ENCODE peak calls at places on chromosome 19, in eight cellular contexts. One of them, this sample, is unnamed.

GRCh38 chr19:4952945-4953344 is 16.0 kb upstream of the KDM4B start:
- DNase-seq in IMR-90: no peak
- DNase-seq in NB4: no peak
- DNase-seq in breast epithelium: no peak
- DNase-seq in body of pancreas: no peak
- DNase-seq in stomach: no peak
- DNase-seq in A549: no peak
- DNase-seq in adrenal gland: no peak
- DNase-seq in this sample: no peak

GRCh38 chr19:39595950-39596349 is 6.4 kb upstream of the LGALS13 start:
- DNase-seq in NB4: no peak
- DNase-seq in adrenal gland: no peak
- DNase-seq in A549: no peak
- DNase-seq in body of pancreas: no peak
- DNase-seq in stomach: no peak
- DNase-seq in breast epithelium: no peak
- DNase-seq in IMR-90: no peak
- DNase-seq in this sample: no peak

GRCh38 chr19:57620673-57621348 is 6.8 kb downstream of the ZNF134 start:
- DNase-seq in body of pancreas: no peak
- DNase-seq in A549: peak; percentile 67
- DNase-seq in NB4: peak; percentile 6
- DNase-seq in breast epithelium: no peak
- DNase-seq in stomach: no peak
- DNase-seq in adrenal gland: no peak
- DNase-seq in IMR-90: peak; percentile 15
- DNase-seq in this sample: no peak

GRCh38 chr19:47142779-47143178 is 12.1 kb downstream of the SAE1 start:
- DNase-seq in body of pancreas: no peak
- DNase-seq in NB4: no peak
- DNase-seq in breast epithelium: no peak
- DNase-seq in stomach: no peak
- DNase-seq in A549: no peak
- DNase-seq in adrenal gland: no peak
- DNase-seq in IMR-90: no peak
- DNase-seq in this sample: no peak

GRCh38 chr19:3285647-3286176 is 61.3 kb downstream of the CELF5 start:
- DNase-seq in body of pancreas: no peak
- DNase-seq in breast epithelium: no peak
- DNase-seq in adrenal gland: no peak
- DNase-seq in stomach: no peak
- DNase-seq in NB4: no peak
- DNase-seq in A549: no peak
- DNase-seq in IMR-90: no peak
- DNase-seq in this sample: no peak

GRCh38 chr19:16042533-16043085 is 33.7 kb upstream of the TPM4 start:
- DNase-seq in adrenal gland: no peak
- DNase-seq in IMR-90: peak; percentile 19
- DNase-seq in NB4: no peak
- DNase-seq in stomach: no peak
- DNase-seq in body of pancreas: no peak
- DNase-seq in A549: no peak
- DNase-seq in breast epithelium: no peak
- DNase-seq in this sample: no peak

GRCh38 chr19:46927106-46927505 is 66.3 kb downstream of the ARHGAP35 start:
- DNase-seq in IMR-90: no peak
- DNase-seq in stomach: no peak
- DNase-seq in A549: no peak
- DNase-seq in NB4: no peak
- DNase-seq in adrenal gland: no peak
- DNase-seq in breast epithelium: no peak
- DNase-seq in body of pancreas: no peak
- DNase-seq in this sample: no peak

GRCh38 chr19:10352764-10353671 is 13.6 kb upstream of the ICAM3 start:
- DNase-seq in A549: no peak
- DNase-seq in stomach: no peak
- DNase-seq in NB4: peak; percentile 70
- DNase-seq in IMR-90: no peak
- DNase-seq in breast epithelium: no peak
- DNase-seq in adrenal gland: peak; percentile 91
- DNase-seq in body of pancreas: peak; percentile 17
- DNase-seq in this sample: peak; percentile 27

DNA sequence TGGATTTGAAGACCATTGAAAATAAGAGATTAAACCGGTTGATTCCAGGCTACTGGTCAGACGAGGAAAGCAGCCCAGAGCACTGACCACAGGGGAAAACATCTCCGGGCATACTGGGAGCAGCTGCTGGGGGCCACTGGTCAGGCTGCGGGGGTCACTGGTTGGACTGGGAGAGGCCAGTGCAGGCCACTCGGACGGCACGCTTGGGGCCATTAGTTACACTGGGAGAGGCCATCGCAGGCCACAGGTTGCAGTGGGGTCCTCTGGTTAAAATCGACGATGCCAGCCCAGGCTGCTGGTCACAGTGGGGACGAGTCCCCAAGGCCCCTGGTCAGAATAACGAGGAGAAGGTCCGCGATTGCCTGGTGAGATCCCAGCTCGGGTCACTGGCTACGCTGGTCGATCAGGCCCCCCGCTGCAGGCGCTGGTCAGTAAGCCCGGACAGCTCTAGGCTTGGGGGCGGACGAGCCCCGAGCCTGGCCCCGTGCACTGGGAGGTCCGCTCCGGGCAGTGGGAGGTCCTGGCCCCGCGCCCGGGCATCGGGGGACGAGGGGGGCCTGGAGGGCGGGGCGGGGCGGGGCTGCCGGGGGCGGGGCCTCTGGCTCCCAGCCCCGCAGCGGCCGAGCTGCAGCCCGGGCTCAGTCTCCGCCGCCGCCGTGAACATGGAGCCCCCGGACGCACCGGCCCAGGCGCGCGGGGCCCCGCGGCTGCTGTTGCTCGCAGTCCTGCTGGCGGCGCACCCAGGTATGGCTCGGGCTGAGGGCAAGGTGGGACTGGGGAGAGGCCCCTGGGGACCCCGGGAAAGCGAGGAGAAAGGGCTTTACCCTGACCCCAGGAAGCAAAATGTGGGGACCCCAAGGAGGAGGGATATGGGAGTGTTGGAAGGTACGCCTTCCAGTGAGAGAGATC is at the start of gene BCAM:
- DNase-seq in stomach: peak; percentile 82
- DNase-seq in body of pancreas: peak; percentile 92
- DNase-seq in A549: peak; percentile 53
- DNase-seq in breast epithelium: peak; percentile 64
- DNase-seq in adrenal gland: peak; percentile 78
- DNase-seq in NB4: no peak
- DNase-seq in IMR-90: peak; percentile 54
- DNase-seq in this sample: peak; percentile 35
- TF ChIP-seq POLR2A in stomach: no peak
- TF ChIP-seq POLR2A in body of pancreas: peak; percentile 73
- TF ChIP-seq POLR2A in A549: peak; percentile 76
- TF ChIP-seq POLR2A in breast epithelium: no peak
- TF ChIP-seq POLR2A in adrenal gland: peak; percentile 36
- TF ChIP-seq POLR2A in NB4: no peak
- TF ChIP-seq POLR2A in IMR-90: no peak
- TF ChIP-seq POLR2A in this sample: peak; percentile 18

GRCh38 chr19:1147934-1148549 is 26.0 kb downstream of the SBNO2 start:
- DNase-seq in stomach: no peak
- DNase-seq in NB4: no peak
- DNase-seq in A549: peak; percentile 56
- DNase-seq in IMR-90: no peak
- DNase-seq in adrenal gland: no peak
- DNase-seq in body of pancreas: no peak
- DNase-seq in breast epithelium: no peak
- DNase-seq in this sample: no peak

GRCh38 chr19:1149259-1150045 is 24.6 kb downstream of the SBNO2 start:
- DNase-seq in body of pancreas: no peak
- DNase-seq in adrenal gland: no peak
- DNase-seq in A549: no peak
- DNase-seq in NB4: no peak
- DNase-seq in stomach: no peak
- DNase-seq in IMR-90: no peak
- DNase-seq in breast epithelium: no peak
- DNase-seq in this sample: no peak

GRCh38 chr19:1151917-1152601 is 22.0 kb downstream of the SBNO2 start:
- DNase-seq in breast epithelium: no peak
- DNase-seq in body of pancreas: no peak
- DNase-seq in NB4: no peak
- DNase-seq in stomach: no peak
- DNase-seq in IMR-90: no peak
- DNase-seq in adrenal gland: no peak
- DNase-seq in A549: no peak
- DNase-seq in this sample: peak; percentile 45

GRCh38 chr19:1151037-1151716 is 22.9 kb downstream of the SBNO2 start:
- DNase-seq in IMR-90: no peak
- DNase-seq in body of pancreas: no peak
- DNase-seq in stomach: no peak
- DNase-seq in A549: peak; percentile 46
- DNase-seq in NB4: no peak
- DNase-seq in breast epithelium: no peak
- DNase-seq in adrenal gland: no peak
- DNase-seq in this sample: no peak

DNA sequence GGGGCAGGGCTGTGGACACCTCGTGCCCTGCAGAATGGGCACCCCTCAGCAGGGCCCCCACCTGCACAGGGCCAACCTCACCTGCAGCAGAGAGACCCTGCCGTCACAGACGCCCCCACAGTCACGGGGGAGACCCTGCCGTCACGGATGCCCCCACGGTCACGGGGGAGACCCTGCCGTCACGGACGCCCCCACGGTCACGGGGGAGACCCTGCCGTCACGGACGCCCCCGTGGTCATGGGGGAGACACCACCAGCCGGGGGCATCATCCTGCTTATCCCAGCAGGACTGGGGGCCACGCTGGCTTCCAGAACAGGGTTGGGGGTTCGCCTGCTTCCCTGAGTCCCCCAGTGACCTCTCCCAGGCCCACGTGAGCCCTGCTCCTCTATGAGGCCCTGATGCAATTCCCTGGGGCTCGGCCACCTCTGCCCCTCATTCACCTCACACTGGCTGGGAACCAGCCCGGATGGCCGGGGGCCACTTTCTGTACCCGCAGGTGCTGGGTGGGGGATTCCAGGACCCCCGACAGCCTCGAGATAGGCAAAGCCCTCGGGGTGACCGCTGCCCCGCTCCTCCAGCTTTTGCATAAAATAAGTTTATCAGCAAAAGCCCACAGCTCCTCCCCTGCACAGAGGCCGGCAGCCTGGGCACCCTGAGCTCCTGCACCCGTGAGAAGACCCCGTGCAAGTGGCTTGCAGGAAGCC is 23.6 kb downstream of the SBNO2 start:
- DNase-seq in IMR-90: no peak
- DNase-seq in body of pancreas: no peak
- DNase-seq in adrenal gland: no peak
- DNase-seq in NB4: no peak
- DNase-seq in breast epithelium: no peak
- DNase-seq in stomach: no peak
- DNase-seq in A549: no peak
- DNase-seq in this sample: no peak
- TF ChIP-seq POLR2A in IMR-90: no peak
- TF ChIP-seq POLR2A in body of pancreas: no peak
- TF ChIP-seq POLR2A in adrenal gland: no peak
- TF ChIP-seq POLR2A in NB4: no peak
- TF ChIP-seq POLR2A in breast epithelium: no peak
- TF ChIP-seq POLR2A in stomach: no peak
- TF ChIP-seq POLR2A in A549: no peak
- TF ChIP-seq POLR2A in this sample: no peak

GRCh38 chr19:17339088-17339741 is 1.9 kb downstream of the GTPBP3 start:
- DNase-seq in breast epithelium: no peak
- DNase-seq in stomach: no peak
- DNase-seq in NB4: no peak
- DNase-seq in adrenal gland: no peak
- DNase-seq in IMR-90: no peak
- DNase-seq in A549: no peak
- DNase-seq in body of pancreas: no peak
- DNase-seq in this sample: no peak

GRCh38 chr19:17335575-17335974 is 920 bp upstream of the ANO8 start:
- DNase-seq in NB4: no peak
- DNase-seq in A549: no peak
- DNase-seq in body of pancreas: no peak
- DNase-seq in adrenal gland: no peak
- DNase-seq in breast epithelium: no peak
- DNase-seq in stomach: no peak
- DNase-seq in IMR-90: no peak
- DNase-seq in this sample: no peak

GRCh38 chr19:17338440-17339078 is 1.2 kb downstream of the GTPBP3 start:
- DNase-seq in IMR-90: no peak
- DNase-seq in breast epithelium: no peak
- DNase-seq in adrenal gland: no peak
- DNase-seq in NB4: no peak
- DNase-seq in A549: no peak
- DNase-seq in body of pancreas: no peak
- DNase-seq in stomach: no peak
- DNase-seq in this sample: no peak

GRCh38 chr19:17337675-17338439 is 504 bp downstream of the GTPBP3 start:
- DNase-seq in breast epithelium: no peak
- DNase-seq in A549: no peak
- DNase-seq in adrenal gland: no peak
- DNase-seq in NB4: peak; percentile 63
- DNase-seq in IMR-90: no peak
- DNase-seq in stomach: no peak
- DNase-seq in body of pancreas: no peak
- DNase-seq in this sample: no peak

DNA sequence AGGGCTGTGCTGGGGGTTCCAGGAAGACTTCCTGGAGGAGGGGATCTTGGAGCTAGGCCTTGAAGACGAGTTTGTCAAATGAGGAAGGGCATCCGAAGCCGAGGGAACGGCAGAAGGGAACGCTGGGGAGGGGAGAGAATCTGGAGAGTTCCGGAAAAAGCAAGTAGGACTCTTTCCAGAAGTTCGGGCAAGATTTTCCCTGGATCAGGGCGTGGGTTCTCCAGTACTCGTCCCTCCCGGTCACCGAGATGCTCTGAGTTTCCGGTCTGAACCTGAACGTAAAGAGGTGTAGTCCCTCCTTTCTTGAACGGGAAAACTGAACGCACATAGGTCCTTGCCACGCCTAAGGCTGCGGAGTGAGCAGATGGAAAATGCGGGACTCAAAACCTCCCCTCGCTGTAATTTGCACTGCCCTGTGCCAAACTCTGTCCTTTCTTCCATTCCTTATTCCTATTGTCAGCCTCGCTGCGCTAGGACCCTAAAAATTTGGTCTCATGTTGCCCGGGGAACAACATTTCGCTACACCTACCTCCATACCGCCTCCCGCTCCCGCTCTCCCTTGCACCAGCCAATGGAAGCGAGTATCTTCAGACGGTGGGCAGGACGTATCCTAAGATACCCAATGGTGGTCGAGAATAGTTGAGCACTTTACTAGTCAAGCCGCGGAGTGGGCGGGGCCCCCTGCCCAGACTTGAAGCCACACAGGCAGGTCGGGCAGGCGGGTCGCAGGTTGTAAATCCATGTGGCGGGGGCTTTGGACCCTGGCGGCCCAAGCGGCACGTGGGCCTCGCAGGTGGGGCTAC is at the start of gene GTPBP3:
- DNase-seq in body of pancreas: peak; percentile 99
- DNase-seq in NB4: peak; percentile 99
- DNase-seq in breast epithelium: peak; percentile 99
- DNase-seq in A549: peak; percentile 99
- DNase-seq in IMR-90: peak; percentile 98
- DNase-seq in adrenal gland: peak; percentile 99
- DNase-seq in stomach: peak; percentile 98
- DNase-seq in this sample: peak; percentile 97
- TF ChIP-seq POLR2A in body of pancreas: peak; percentile 57
- TF ChIP-seq POLR2A in NB4: peak; percentile 79
- TF ChIP-seq POLR2A in breast epithelium: no peak
- TF ChIP-seq POLR2A in A549: peak; percentile 47
- TF ChIP-seq POLR2A in IMR-90: no peak
- TF ChIP-seq POLR2A in adrenal gland: peak; percentile 47
- TF ChIP-seq POLR2A in stomach: no peak
- TF ChIP-seq POLR2A in this sample: no peak

GRCh38 chr19:44993926-44994537 is 7.2 kb upstream of the RELB start:
- DNase-seq in breast epithelium: no peak
- DNase-seq in IMR-90: no peak
- DNase-seq in stomach: no peak
- DNase-seq in adrenal gland: no peak
- DNase-seq in NB4: no peak
- DNase-seq in A549: no peak
- DNase-seq in body of pancreas: no peak
- DNase-seq in this sample: no peak
- TF ChIP-seq POLR2A in breast epithelium: no peak
- TF ChIP-seq POLR2A in IMR-90: no peak
- TF ChIP-seq POLR2A in stomach: no peak
- TF ChIP-seq POLR2A in adrenal gland: no peak
- TF ChIP-seq POLR2A in NB4: no peak
- TF ChIP-seq POLR2A in A549: no peak
- TF ChIP-seq POLR2A in body of pancreas: no peak
- TF ChIP-seq POLR2A in this sample: no peak

This sample was measured in gastrocnemius medialis.